ENCODE peak calls at places on chromosome 3, in nine cellular contexts. J, A, R, M, E, F, Z, H and V are unnamed samples.

GRCh38 chr3:18429021-18429745 is 4.0 kb upstream of the SATB1 start:
- DNase-seq in A (no peak), J (no peak), M (no peak), H (no peak), F (no peak), R (no peak), E (no peak), Z (no peak), V (no peak)

GRCh38 chr3:115111632-115112031 is 35.5 kb downstream of the ZBTB20 start:
- DNase-seq in M (no peak), E (no peak), H (no peak), A (no peak), J (no peak), F (no peak), Z (no peak), R (no peak), V (no peak)

GRCh38 chr3:78937486-78937885 is 830.3 kb downstream of the ROBO1 start:
- DNase-seq in A (no peak), E (no peak), R (no peak), Z (no peak), M (no peak), H (no peak), J (no peak), F (no peak), V (no peak)

GRCh38 chr3:14467723-14468620 is 65.6 kb downstream of the SLC6A6 start:
- DNase-seq in J (peak), H (no peak), Z (peak), F (no peak), A (peak), R (peak), E (peak), M (peak), V (no peak)

GRCh38 chr3:27532931-27533607 is 48.9 kb upstream of the SLC4A7 start:
- DNase-seq in Z (no peak), R (no peak), F (no peak), J (no peak), E (peak), M (no peak), H (no peak), A (peak), V (no peak)

GRCh38 chr3:125058529-125058928 is 2.7 kb upstream of the HEG1 start:
- DNase-seq in R (no peak), M (no peak), A (no peak), Z (no peak), E (no peak), J (no peak), H (no peak), F (no peak), V (no peak)

GRCh38 chr3:55006277-55006676 is 78.4 kb upstream of the LRTM1 start:
- DNase-seq in A (no peak), H (no peak), F (no peak), R (no peak), Z (no peak), J (peak), E (no peak), M (peak), V (no peak)

GRCh38 chr3:156609546-156609945 is 54.6 kb upstream of the SSR3 start:
- DNase-seq in R (no peak), F (no peak), Z (no peak), E (no peak), M (no peak), H (no peak), J (no peak), A (no peak), V (no peak)

GRCh38 chr3:134804508-134805480 is 9.7 kb downstream of the EPHB1 start:
- DNase-seq in R (no peak), H (no peak), J (no peak), Z (no peak), A (no peak), E (no peak), M (no peak), F (no peak), V (no peak)

GRCh38 chr3:66338927-66339326 is 118.1 kb downstream of the SLC25A26 start:
- DNase-seq in H (no peak), F (no peak), A (peak), R (no peak), Z (no peak), E (no peak), J (peak), M (no peak), V (peak)

GRCh38 chr3:170563712-170564423 is 22.0 kb downstream of the SLC7A14 start:
- DNase-seq in J (peak), E (no peak), Z (no peak), H (no peak), R (no peak), M (no peak), F (no peak), A (peak), V (peak)

GRCh38 chr3:28150465-28151206 is 90.8 kb upstream of the CMC1 start:
- DNase-seq in E (no peak), J (no peak), R (no peak), F (no peak), H (no peak), M (no peak), Z (no peak), A (peak), V (no peak)

GRCh38 chr3:4656059-4656458 is 162.9 kb downstream of the ITPR1 start:
- DNase-seq in M (peak), Z (peak), R (peak), J (peak), F (peak), A (peak), E (peak), H (no peak), V (peak)

GRCh38 chr3:131163-131889 is 65.2 kb upstream of the CHL1 start:
- DNase-seq in Z (no peak), A (no peak), M (no peak), J (no peak), F (no peak), E (no peak), R (no peak), H (no peak), V (no peak)

GRCh38 chr3:35772364-35773009 is 133.2 kb downstream of the ARPP21 start:
- DNase-seq in A (no peak), H (no peak), R (no peak), M (no peak), F (no peak), Z (no peak), E (no peak), J (no peak), V (no peak)

GRCh38 chr3:133855772-133856171 is 39.9 kb downstream of the RAB6B start:
- DNase-seq in J (peak), E (no peak), H (no peak), Z (no peak), F (no peak), M (no peak), R (no peak), A (peak), V (no peak)

GRCh38 chr3:43191116-43191515 is 85.2 kb upstream of the POMGNT2 start:
- DNase-seq in R (no peak), H (no peak), M (no peak), F (no peak), Z (no peak), J (peak), A (no peak), E (no peak), V (no peak)

GRCh38 chr3:152060701-152061100 is 187.3 kb downstream of the SUCNR1 start:
- DNase-seq in H (no peak), J (no peak), E (no peak), R (no peak), M (no peak), F (no peak), A (no peak), Z (no peak), V (no peak)

GRCh38 chr3:177525414-177525813 is 328.1 kb upstream of the TBL1XR1 start:
- DNase-seq in E (no peak), A (no peak), J (no peak), M (no peak), Z (no peak), H (no peak), F (no peak), R (no peak), V (no peak)

GRCh38 chr3:11529281-11529680 is 114.4 kb downstream of the VGLL4 start:
- DNase-seq in H (no peak), M (no peak), Z (no peak), E (no peak), R (no peak), J (no peak), A (no peak), F (no peak), V (no peak)

GRCh38 chr3:57706462-57706861 is 13.6 kb upstream of the DENND6A start:
- DNase-seq in A (peak), J (peak), H (no peak), Z (no peak), F (no peak), M (no peak), E (no peak), R (no peak), V (peak)

GRCh38 chr3:143814358-143814968 is 33.8 kb downstream of the SLC9A9 start:
- DNase-seq in H (no peak), F (no peak), J (no peak), R (no peak), E (no peak), A (no peak), Z (no peak), M (no peak), V (no peak)

GRCh38 chr3:55966566-55966965 is 479.5 kb upstream of the WNT5A start:
- DNase-seq in R (no peak), A (no peak), Z (no peak), F (no peak), E (no peak), M (no peak), J (no peak), H (no peak), V (no peak)

GRCh38 chr3:2334921-2335320 is 236.3 kb downstream of the CNTN4 start:
- DNase-seq in J (no peak), M (no peak), F (no peak), E (no peak), Z (no peak), R (no peak), H (no peak), A (no peak), V (no peak)

GRCh38 chr3:13223574-13224237 is 150.5 kb upstream of the IQSEC1 start:
- DNase-seq in M (no peak), F (peak), R (no peak), E (no peak), J (no peak), Z (no peak), H (no peak), A (no peak), V (no peak)

GRCh38 chr3:33732394-33732793 is 14.3 kb upstream of the CLASP2 start:
- DNase-seq in M (no peak), J (no peak), A (no peak), H (no peak), R (peak), F (no peak), Z (no peak), E (peak), V (no peak)

GRCh38 chr3:74129056-74129455 is 485.4 kb downstream of the CNTN3 start:
- DNase-seq in E (no peak), H (no peak), J (no peak), Z (no peak), F (no peak), A (no peak), R (no peak), M (no peak), V (no peak)

GRCh38 chr3:150299221-150299620 is 108.9 kb upstream of the TSC22D2 start:
- DNase-seq in F (no peak), E (no peak), M (no peak), A (no peak), Z (no peak), J (peak), H (no peak), R (peak), V (no peak)

GRCh38 chr3:63872135-63872924 is 8.7 kb downstream of the ATXN7 start:
- DNase-seq in J (peak), A (peak), R (no peak), E (no peak), M (peak), Z (no peak), H (no peak), F (no peak), V (peak)

GRCh38 chr3:153209596-153209995 is 47.6 kb downstream of the RAP2B start:
- DNase-seq in F (peak), H (peak), J (peak), M (no peak), Z (peak), A (peak), E (no peak), R (no peak), V (peak)

GRCh38 chr3:48445277-48445882 is 1.2 kb upstream of the ATRIP start:
- DNase-seq in H (no peak), A (no peak), Z (no peak), M (no peak), R (no peak), E (no peak), F (no peak), J (no peak), V (no peak)

GRCh38 chr3:150603888-150604319 is 783 bp downstream of the SELENOT start:
- DNase-seq in E (no peak), H (no peak), M (peak), J (no peak), A (no peak), R (no peak), Z (peak), F (no peak), V (no peak)

GRCh38 chr3:151538706-151539403 is 78.0 kb upstream of the IGSF10 start:
- DNase-seq in H (no peak), Z (no peak), R (peak), A (peak), E (no peak), F (no peak), M (no peak), J (peak), V (no peak)

GRCh38 chr3:110562621-110563020 is 509.0 kb upstream of the NECTIN3 start:
- DNase-seq in M (no peak), Z (no peak), R (no peak), J (peak), A (no peak), E (no peak), H (no peak), F (no peak), V (no peak)

DNA sequence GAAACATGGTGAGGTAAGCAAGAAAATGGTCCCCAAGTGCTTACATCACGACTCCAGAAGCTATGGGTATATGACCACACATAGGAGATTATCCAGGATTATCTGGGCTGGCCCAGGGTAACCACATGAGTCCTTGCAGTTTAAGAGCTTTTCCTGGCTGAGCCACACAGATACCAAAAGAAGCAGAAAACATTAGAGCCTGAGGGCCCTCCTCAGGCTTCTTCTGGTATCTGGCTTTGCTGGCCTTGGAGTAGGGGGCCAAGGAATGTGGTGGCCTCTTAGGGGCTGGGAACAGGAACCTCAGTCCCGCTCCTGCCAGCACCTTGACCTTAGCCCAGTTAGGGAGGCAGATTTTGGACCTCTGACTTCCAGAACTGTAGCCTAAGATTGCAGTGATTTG is 259.1 kb downstream of the KCNMB2 start:
- DNase-seq in E (no peak), M (peak), A (no peak), J (no peak), Z (no peak), F (no peak), H (no peak), R (no peak), V (no peak)
- TF ChIP-seq CTCF in E (no peak), M (peak), A (no peak), J (no peak), Z (no peak), F (no peak), H (no peak), R (no peak), V (no peak)

DNA sequence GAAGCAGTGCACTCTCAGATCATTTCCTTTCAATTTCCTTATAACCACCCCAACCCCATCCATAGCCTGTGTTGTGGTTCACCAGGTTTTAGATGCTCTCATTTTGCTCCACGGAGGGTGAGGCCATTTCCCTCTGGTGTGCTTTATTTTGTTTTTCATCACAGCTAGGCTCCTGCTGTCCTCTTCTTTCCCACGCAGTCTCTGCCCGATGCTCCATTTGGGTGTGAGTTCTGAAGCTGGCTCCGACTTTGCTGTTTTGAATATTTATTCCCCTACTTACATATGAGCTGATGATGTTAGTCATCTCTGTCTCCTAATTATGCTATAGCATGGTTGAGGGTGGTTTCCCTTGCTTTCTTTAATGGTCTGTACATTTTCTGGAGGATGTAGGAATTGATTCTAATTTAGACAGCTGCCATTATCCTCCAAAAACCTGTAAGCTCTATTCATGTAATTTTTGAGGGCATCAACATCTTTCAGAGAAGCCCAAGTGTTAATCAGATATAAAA is 168.1 kb upstream of the MYRIP start:
- DNase-seq in Z (no peak), F (no peak), A (no peak), E (no peak), R (no peak), J (no peak), M (no peak), H (no peak), V (no peak)
- TF ChIP-seq CTCF in Z (no peak), F (no peak), A (no peak), E (no peak), R (no peak), J (no peak), M (no peak), H (no peak), V (no peak)

GRCh38 chr3:59121346-59122144 is 71.7 kb upstream of the CFAP20DC start:
- DNase-seq in M (no peak), F (no peak), J (no peak), E (no peak), R (no peak), A (no peak), Z (no peak), H (no peak), V (no peak)
- TF ChIP-seq CTCF in M (no peak), F (no peak), J (peak), E (no peak), R (no peak), A (no peak), Z (no peak), H (no peak), V (peak)

GRCh38 chr3:140922634-140923033 is 19.0 kb upstream of the SLC25A36 start:
- DNase-seq in A (peak), M (no peak), R (no peak), H (no peak), E (peak), J (peak), Z (peak), F (no peak), V (peak)
- TF ChIP-seq CTCF in A (peak), M (peak), R (peak), H (no peak), E (peak), J (peak), Z (peak), F (peak), V (peak)

GRCh38 chr3:111859061-111859973 is at the start of gene PHLDB2:
- DNase-seq in R (peak), J (peak), H (no peak), E (peak), F (peak), M (peak), A (peak), Z (peak), V (peak)
- TF ChIP-seq CTCF in R (no peak), J (peak), H (no peak), E (no peak), F (no peak), M (peak), A (peak), Z (no peak), V (no peak)

DNA sequence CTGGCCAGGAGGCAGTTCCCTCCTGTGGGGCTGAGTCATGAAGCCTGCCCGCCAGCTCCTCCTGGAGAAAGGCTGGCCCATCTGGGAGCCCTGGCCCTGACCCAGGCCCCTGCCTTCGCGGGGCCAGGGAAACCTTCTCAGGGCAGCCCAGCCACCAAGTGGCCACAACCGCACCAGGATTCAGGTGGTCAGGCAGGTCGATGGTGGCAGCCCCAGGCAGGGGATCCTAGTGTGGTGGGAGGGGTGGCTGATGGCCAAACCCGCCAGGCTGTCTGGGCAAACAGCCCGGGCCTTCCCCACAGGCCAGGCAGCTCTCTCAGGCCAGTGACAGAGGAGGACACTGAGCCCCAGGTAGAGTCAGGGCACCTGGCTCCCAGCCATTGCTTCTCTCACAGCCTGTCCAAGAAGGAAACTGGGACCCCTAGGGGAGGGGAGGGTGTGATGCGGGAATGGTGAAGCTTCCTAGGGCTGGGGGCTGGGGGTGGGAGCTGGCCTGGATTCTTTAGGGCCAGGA is 1.2 kb downstream of the TWF2 start:
- DNase-seq in A (peak), Z (peak), M (no peak), J (peak), E (no peak), F (peak), H (no peak), R (no peak), V (peak)
- TF ChIP-seq CTCF in A (no peak), Z (no peak), M (no peak), J (no peak), E (peak), F (no peak), H (no peak), R (no peak), V (peak)

GRCh38 chr3:102745881-102746280 is 311.1 kb downstream of the ZPLD1 start:
- DNase-seq in A (no peak), M (no peak), E (no peak), R (no peak), J (no peak), F (no peak), Z (no peak), H (no peak), V (no peak)
- TF ChIP-seq CTCF in A (no peak), M (no peak), E (peak), R (no peak), J (no peak), F (no peak), Z (peak), H (no peak), V (no peak)